ENCODE peak calls at places on chromosome 22, in eight cellular contexts. C is heart right ventricle; R is H9; L is body of pancreas; A is neural progenitor cell; M is SJSA1; F is upper lobe of right lung; H is CD8-positive, alpha-beta T cell. V is an unnamed sample.

GRCh38 chr22:41290262-41291221 is 4.6 kb upstream of the RANGAP1 start:
- DNase-seq in C (no peak), R (peak; percentile 50), L (no peak), A (peak; percentile 52), M (peak; percentile 95), F (no peak), H (no peak), V (peak; percentile 81)

GRCh38 chr22:44881624-44882023 is 128.2 kb downstream of the PHF21B start:
- DNase-seq in C (no peak), R (no peak), L (no peak), A (no peak), M (no peak), F (peak; percentile 44), H (no peak), V (peak; percentile 28)

GRCh38 chr22:19703869-19704268 is 10.4 kb upstream of the SEPTIN5 start:
- DNase-seq in C (no peak), R (peak; percentile 33), L (no peak), A (no peak), M (no peak), F (peak; percentile 44), H (no peak), V (no peak)

GRCh38 chr22:44926124-44926475 is 83.7 kb downstream of the PHF21B start:
- DNase-seq in C (no peak), R (no peak), L (no peak), A (no peak), M (no peak), F (peak; percentile 40), H (no peak), V (no peak)

GRCh38 chr22:27382947-27383346 is 418.6 kb downstream of the MN1 start:
- DNase-seq in C (no peak), R (peak; percentile 9), L (no peak), A (no peak), M (no peak), F (no peak), H (no peak), V (no peak)

GRCh38 chr22:19455033-19455432 is 7.5 kb upstream of the C22orf39 start:
- DNase-seq in C (no peak), R (no peak), L (no peak), A (no peak), M (no peak), F (no peak), H (no peak), V (no peak)

GRCh38 chr22:38419121-38419863 is 35.7 kb downstream of the KCNJ4 start:
- DNase-seq in C (no peak), R (peak; percentile 32), L (no peak), A (no peak), M (no peak), F (no peak), H (no peak), V (no peak)

GRCh38 chr22:26546282-26546681 is 34.0 kb upstream of the TFIP11 start:
- DNase-seq in C (peak; percentile 65), R (no peak), L (no peak), A (no peak), M (no peak), F (no peak), H (no peak), V (no peak)

GRCh38 chr22:45511847-45512261 is 9.2 kb downstream of the FBLN1 start:
- DNase-seq in C (peak; percentile 73), R (no peak), L (peak; percentile 38), A (no peak), M (no peak), F (no peak), H (no peak), V (no peak)

GRCh38 chr22:37378642-37379058 is 48.6 kb downstream of the ELFN2 start:
- DNase-seq in C (no peak), R (no peak), L (peak; percentile 32), A (no peak), M (no peak), F (no peak), H (no peak), V (peak; percentile 31)

GRCh38 chr22:37020192-37020479 is 594 bp downstream of the MPST start:
- DNase-seq in C (no peak), R (no peak), L (peak; percentile 61), A (no peak), M (no peak), F (no peak), H (no peak), V (peak; percentile 41)

GRCh38 chr22:42685941-42686666 is 34.6 kb downstream of the A4GALT start:
- DNase-seq in C (peak; percentile 85), R (no peak), L (no peak), A (peak; percentile 41), M (no peak), F (no peak), H (no peak), V (no peak)
- H3K4me1 ChIP-seq in C (peaks cover 98% of the 10 kb centered on the region), R (no peaks in the 10 kb centered on the region), L (peaks cover 24% of the 10 kb centered on the region), A (peaks cover 23% of the 10 kb centered on the region), M (peaks cover 25% of the 10 kb centered on the region), F (peaks cover 61% of the 10 kb centered on the region), H (no peaks in the 10 kb centered on the region), V (peaks cover 26% of the 10 kb centered on the region)

GRCh38 chr22:34966980-34967379 is 99.0 kb upstream of the ISX start:
- DNase-seq in C (no peak), R (no peak), L (no peak), A (no peak), M (no peak), F (no peak), H (no peak), V (peak; percentile 8)
- H3K4me1 ChIP-seq in C (no peaks in the 10 kb centered on the region), R (peaks cover 4% of the 10 kb centered on the region), L (no peaks in the 10 kb centered on the region), A (peaks cover 17% of the 10 kb centered on the region), M (no peaks in the 10 kb centered on the region), F (no peaks in the 10 kb centered on the region), H (no peaks in the 10 kb centered on the region), V (no peaks in the 10 kb centered on the region)

DNA sequence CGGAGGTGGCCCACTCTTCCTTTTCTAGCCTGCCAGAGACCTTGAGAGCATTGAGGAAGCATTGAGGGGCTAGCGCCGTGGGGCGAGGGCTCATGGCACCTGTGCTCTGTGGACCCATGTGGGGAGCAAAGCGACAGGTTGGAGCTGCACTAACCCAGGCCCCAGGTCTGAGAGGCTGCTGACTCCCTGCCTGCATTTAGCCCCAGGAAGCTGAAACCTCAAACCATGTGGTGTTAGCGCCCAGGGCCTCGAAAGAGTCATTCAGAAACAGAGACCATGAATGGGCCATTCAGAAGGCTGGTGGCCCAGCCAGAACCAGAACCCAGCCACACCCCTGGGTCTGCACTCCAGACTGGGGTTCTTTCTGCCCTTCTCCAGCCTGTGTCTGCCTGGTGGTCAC is 88.6 kb downstream of the BCR start:
- DNase-seq in C (no peak), R (no peak), L (no peak), A (no peak), M (no peak), F (no peak), H (no peak), V (no peak)
- H3K4me1 ChIP-seq in C (no peaks in the 10 kb centered on the region), R (peaks cover 8% of the 10 kb centered on the region), L (no peaks in the 10 kb centered on the region), A (peaks cover 18% of the 10 kb centered on the region), M (no peaks in the 10 kb centered on the region), F (no peaks in the 10 kb centered on the region), H (peaks cover 5% of the 10 kb centered on the region), V (no peaks in the 10 kb centered on the region)

GRCh38 chr22:25072406-25072805 is 119.9 kb downstream of the KIAA1671 start:
- DNase-seq in C (no peak), R (no peak), L (no peak), A (no peak), M (no peak), F (no peak), H (no peak), V (no peak)
- H3K4me1 ChIP-seq in C (no peaks in the 10 kb centered on the region), R (no peaks in the 10 kb centered on the region), L (no peaks in the 10 kb centered on the region), A (peaks cover 12% of the 10 kb centered on the region), M (no peaks in the 10 kb centered on the region), F (peaks cover 20% of the 10 kb centered on the region), H (peaks cover 60% of the 10 kb centered on the region), V (no peaks in the 10 kb centered on the region)